ENCODE peak calls at places on chromosome 5, in six cellular contexts. O is astrocyte of the cerebellum, M is HCT116, Z is mesothelial cell of epicardium, G is tibial artery, P is type B pancreatic cell. U is an unnamed sample.

GRCh38 chr5:173256800-173257199 is 21.8 kb upstream of the NKX2-5 start:
- DNase-seq in Z (no peak), G (no peak), O (no peak), M (no peak), P (no peak), U (no peak)

GRCh38 chr5:144183254-144183889 is 12.7 kb downstream of the KCTD16 start:
- DNase-seq in Z (no peak), O (no peak), P (no peak), M (no peak), G (no peak), U (no peak)

GRCh38 chr5:439181-439580 is 3.8 kb upstream of the EXOC3 start:
- DNase-seq in P (no peak), M (no peak), O (no peak), Z (no peak), G (peak; percentile 12), U (no peak)

GRCh38 chr5:120869831-120870230 is 405.7 kb downstream of the PRR16 start:
- DNase-seq in O (no peak), M (no peak), P (no peak), G (no peak), Z (no peak), U (no peak)

GRCh38 chr5:131416729-131417128 is 152.9 kb downstream of the CDC42SE2 start:
- DNase-seq in O (no peak), P (no peak), Z (no peak), M (no peak), G (no peak), U (no peak)

GRCh38 chr5:29238115-29238514 is 1955.4 kb upstream of the CDH6 start:
- DNase-seq in M (no peak), Z (no peak), O (no peak), P (no peak), G (no peak), U (no peak)

GRCh38 chr5:179908528-179908927 is 831 bp upstream of the TBC1D9B start:
- DNase-seq in P (no peak), G (no peak), O (no peak), M (no peak), Z (no peak), U (no peak)

GRCh38 chr5:172078027-172078426 is 71.6 kb upstream of the FBXW11 start:
- DNase-seq in O (no peak), P (no peak), M (no peak), G (no peak), Z (no peak), U (no peak)

GRCh38 chr5:140346348-140347221 is at the start of gene HBEGF:
- DNase-seq in G (peak; percentile 72), Z (peak; percentile 71), M (peak; percentile 74), P (peak; percentile 82), O (peak; percentile 39), U (peak; percentile 87)

GRCh38 chr5:59126665-59127354 is 543.9 kb downstream of the RAB3C start:
- DNase-seq in O (no peak), M (no peak), G (no peak), Z (no peak), P (no peak), U (no peak)

GRCh38 chr5:180198208-180198607 is 10.8 kb downstream of the RASGEF1C start:
- DNase-seq in Z (no peak), M (no peak), P (no peak), G (no peak), O (no peak), U (no peak)

GRCh38 chr5:56011835-56012234 is 17.1 kb upstream of the IL6ST start:
- DNase-seq in P (no peak), Z (no peak), O (no peak), M (no peak), G (no peak), U (no peak)

GRCh38 chr5:110702300-110702699 is 24.2 kb downstream of the TMEM232 start:
- DNase-seq in G (no peak), Z (no peak), M (no peak), O (no peak), P (no peak), U (no peak)

GRCh38 chr5:56456002-56456401 is 222.9 kb upstream of the ANKRD55 start:
- DNase-seq in G (no peak), Z (no peak), P (no peak), M (no peak), O (no peak), U (no peak)

GRCh38 chr5:133496631-133497030 is 115.7 kb downstream of the FSTL4 start:
- DNase-seq in P (peak; percentile 45), G (no peak), Z (no peak), O (no peak), M (no peak), U (no peak)

GRCh38 chr5:176621661-176622079 is 8.7 kb downstream of the SNCB start:
- DNase-seq in G (no peak), Z (no peak), M (no peak), P (no peak), O (no peak), U (no peak)

GRCh38 chr5:54301215-54301614 is 9.2 kb downstream of the ARL15 start:
- DNase-seq in M (no peak), O (no peak), Z (no peak), G (no peak), P (no peak), U (no peak)

GRCh38 chr5:39518516-39518915 is 93.7 kb upstream of the DAB2 start:
- DNase-seq in O (peak; percentile 98), P (no peak), M (no peak), Z (no peak), G (no peak), U (no peak)

GRCh38 chr5:87195616-87196015 is 72.1 kb upstream of the RASA1 start:
- DNase-seq in O (no peak), G (no peak), P (no peak), Z (no peak), M (no peak), U (no peak)

GRCh38 chr5:15334551-15335302 is 165.3 kb upstream of the FBXL7 start:
- DNase-seq in G (no peak), Z (no peak), O (no peak), P (no peak), M (no peak), U (no peak)

GRCh38 chr5:174045470-174046025 is at the start of gene NSG2:
- DNase-seq in O (peak; percentile 94), M (peak; percentile 86), G (peak; percentile 44), Z (peak; percentile 90), P (peak; percentile 91), U (peak; percentile 75)

GRCh38 chr5:31581498-31582099 is 49.5 kb downstream of the C5orf22 start:
- DNase-seq in Z (no peak), G (no peak), P (no peak), O (peak; percentile 42), M (peak; percentile 22), U (no peak)

GRCh38 chr5:148988328-148988727 is 74.5 kb downstream of the SH3TC2 start:
- DNase-seq in M (no peak), Z (no peak), O (no peak), P (no peak), G (no peak), U (no peak)

GRCh38 chr5:175243441-175243840 is 200.5 kb downstream of the DRD1 start:
- DNase-seq in P (no peak), O (no peak), G (no peak), Z (no peak), M (no peak), U (peak; percentile 9)

GRCh38 chr5:38011641-38012188 is 171.9 kb upstream of the GDNF start:
- DNase-seq in G (no peak), P (no peak), O (no peak), Z (no peak), M (no peak), U (no peak)

GRCh38 chr5:55601209-55601618 is 66.5 kb upstream of the PLPP1 start:
- DNase-seq in P (no peak), O (peak; percentile 46), G (peak; percentile 92), M (no peak), Z (no peak), U (no peak)

DNA sequence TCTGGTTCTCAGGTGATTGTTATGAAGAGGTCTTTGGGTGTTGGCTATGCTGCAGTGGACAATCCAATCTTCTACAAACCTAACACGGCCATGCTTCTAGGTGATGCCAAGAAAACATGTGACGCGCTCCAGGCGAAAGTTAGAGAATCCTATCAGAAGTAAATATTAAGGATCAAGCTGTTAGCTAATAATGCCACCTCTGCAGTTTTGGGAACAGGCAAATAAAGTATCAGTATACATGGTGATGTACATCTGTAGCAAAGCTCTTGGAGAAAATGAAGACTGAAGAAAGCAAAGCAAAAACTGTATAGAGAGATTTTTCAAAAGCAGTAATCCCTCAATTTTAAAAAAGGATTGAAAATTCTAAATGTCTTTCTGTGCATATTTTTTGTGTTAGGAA is 101.3 kb downstream of the NNT start:
- DNase-seq in M (no peak), G (no peak), O (no peak), P (no peak), Z (no peak), U (no peak)
- TF ChIP-seq CTCF in M (no peak), G (no peak), O (no peak), P (no peak), Z (no peak), U (no peak)

GRCh38 chr5:83967417-83967816 is 246.8 kb upstream of the HAPLN1 start:
- DNase-seq in P (no peak), Z (no peak), M (no peak), G (no peak), O (no peak), U (no peak)
- TF ChIP-seq CTCF in P (no peak), Z (no peak), M (no peak), G (no peak), O (no peak), U (no peak)

GRCh38 chr5:162603399-162603798 is 535.8 kb downstream of the GABRG2 start:
- DNase-seq in M (no peak), O (no peak), P (no peak), G (no peak), Z (no peak), U (no peak)

DNA sequence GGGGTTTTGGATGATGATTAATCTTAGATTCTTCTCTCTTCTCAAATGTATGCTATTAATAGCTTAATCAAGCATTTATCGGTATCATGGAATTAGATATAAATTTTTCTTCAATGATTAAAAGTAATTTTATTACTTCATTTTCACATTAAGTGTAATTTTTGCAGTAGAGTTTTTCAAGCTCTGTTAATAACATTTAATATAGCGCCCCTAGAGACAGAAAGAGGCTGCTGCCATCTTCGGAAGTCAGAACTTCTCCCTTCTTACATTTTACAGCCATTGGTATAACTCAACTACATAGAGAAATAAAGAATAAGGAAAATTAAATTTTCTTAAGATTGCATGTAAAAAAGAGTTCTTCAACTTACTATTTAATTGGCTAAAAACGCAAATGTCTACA is 540.3 kb downstream of the GABRG2 start:
- DNase-seq in M (no peak), P (no peak), G (no peak), O (no peak), Z (no peak), U (no peak)
- TF ChIP-seq CTCF in M (no peak), P (peak; percentile 70), G (no peak), O (no peak), Z (no peak), U (no peak)

GRCh38 chr5:128083811-128084227 is 253 bp downstream of the SLC12A2 start:
- DNase-seq in P (peak; percentile 82), Z (no peak), O (no peak), M (no peak), G (no peak), U (no peak)

GRCh38 chr5:128082551-128083032 is 974 bp upstream of the SLC12A2 start:
- DNase-seq in Z (no peak), O (no peak), P (peak; percentile 93), G (no peak), M (peak; percentile 22), U (no peak)

GRCh38 chr5:128085413-128085812 is 1.8 kb downstream of the SLC12A2 start:
- DNase-seq in O (no peak), G (no peak), Z (no peak), M (no peak), P (no peak), U (no peak)

GRCh38 chr5:128083033-128083810 is at the start of gene SLC12A2:
- DNase-seq in G (peak; percentile 89), M (peak; percentile 95), Z (peak; percentile 85), P (peak; percentile 82), O (peak; percentile 93), U (peak; percentile 93)

GRCh38 chr5:128084228-128085167 is 932 bp downstream of the SLC12A2 start:
- DNase-seq in Z (peak; percentile 55), O (no peak), M (no peak), G (peak; percentile 22), P (peak; percentile 74), U (peak; percentile 89)
- TF ChIP-seq CTCF in Z (no peak), O (no peak), M (no peak), G (no peak), P (no peak), U (no peak)